ENCODE peak calls at places on chromosomes 2 and 18, in four cellular contexts. D is fibroblast of pulmonary artery, X is lower lobe of right lung, U is upper lobe of right lung. J is an unnamed sample.
A peak's percentile ranks its signal among the peaks of the same experiment; 100 is the strongest.

GRCh38 chr18:3671181-3671580 is 221.2 kb downstream of the TGIF1 start:
- DNase-seq in D (no peak), X (no peak), U (no peak), J (no peak)

GRCh38 chr2:1091895-1092585 is 141.4 kb downstream of the SNTG2 start:
- DNase-seq in D (no peak), X (no peak), U (no peak), J (no peak)

GRCh38 chr2:166361351-166362153 is 14.2 kb downstream of the SCN9A start:
- DNase-seq in D (peak; percentile 60), X (no peak), U (no peak), J (no peak)

GRCh38 chr2:65061910-65062339 is 5.7 kb downstream of the CEP68 start:
- DNase-seq in D (no peak), X (no peak), U (no peak), J (no peak)

GRCh38 chr2:164794432-164795231 is 47.0 kb downstream of the COBLL1 start:
- DNase-seq in D (peak; percentile 20), X (no peak), U (no peak), J (no peak)

GRCh38 chr2:50564781-50565180 is 467.2 kb downstream of the NRXN1 start:
- DNase-seq in D (no peak), X (no peak), U (no peak), J (no peak)

GRCh38 chr2:176455865-176456291 is 186.6 kb downstream of the MTX2 start:
- DNase-seq in D (peak; percentile 88), X (no peak), U (no peak), J (no peak)

GRCh38 chr18:79525556-79526467 is 130.1 kb downstream of the NFATC1 start:
- DNase-seq in D (peak; percentile 41), X (peak; percentile 63), U (peak; percentile 69), J (no peak)

GRCh38 chr2:217248312-217248935 is 388.6 kb upstream of the TNP1 start:
- DNase-seq in D (peak; percentile 35), X (peak; percentile 59), U (peak; percentile 72), J (no peak)

GRCh38 chr2:109638807-109639206 is 24.6 kb downstream of the SOWAHC start:
- DNase-seq in D (peak; percentile 64), X (no peak), U (no peak), J (no peak)

GRCh38 chr2:28300921-28301341 is 91.7 kb upstream of the FOSL2 start:
- DNase-seq in D (peak; percentile 83), X (no peak), U (no peak), J (no peak)

GRCh38 chr2:58099097-58099769 is 52.6 kb downstream of the VRK2 start:
- DNase-seq in D (no peak), X (no peak), U (no peak), J (no peak)

GRCh38 chr2:26550276-26551015 is 72.5 kb upstream of the OTOF start:
- DNase-seq in D (no peak), X (no peak), U (peak; percentile 32), J (no peak)

GRCh38 chr2:165248238-165248637 is 9.0 kb downstream of the SCN2A start:
- DNase-seq in D (no peak), X (no peak), U (no peak), J (no peak)

GRCh38 chr2:55970506-55970905 is 46.9 kb upstream of the EFEMP1 start:
- DNase-seq in D (no peak), X (no peak), U (no peak), J (no peak)

GRCh38 chr2:56749152-56749752 is 565.5 kb downstream of the CCDC85A start:
- DNase-seq in D (peak; percentile 71), X (no peak), U (no peak), J (no peak)

GRCh38 chr2:155372969-155373368 is 674.5 kb downstream of the KCNJ3 start:
- DNase-seq in D (peak; percentile 42), X (no peak), U (no peak), J (no peak)

GRCh38 chr2:112483047-112483473 is 1.1 kb downstream of the TTL start:
- DNase-seq in D (peak; percentile 59), X (no peak), U (no peak), J (peak; percentile 6)

GRCh38 chr2:157413342-157414035 is 30.4 kb downstream of the CYTIP start:
- DNase-seq in D (no peak), X (no peak), U (no peak), J (no peak)

GRCh38 chr2:84276585-84277255 is 182.4 kb downstream of the SUCLG1 start:
- DNase-seq in D (no peak), X (no peak), U (no peak), J (no peak)

GRCh38 chr2:160736629-160737028 is 243.0 kb upstream of the RBMS1 start:
- DNase-seq in D (peak; percentile 52), X (no peak), U (no peak), J (no peak)

GRCh38 chr2:71669628-71670429 is 216.5 kb downstream of the DYSF start:
- DNase-seq in D (no peak), X (no peak), U (peak; percentile 45), J (no peak)

GRCh38 chr2:28390857-28391563 is 1.6 kb upstream of the FOSL2 start:
- DNase-seq in D (peak; percentile 93), X (peak; percentile 85), U (peak; percentile 91), J (peak; percentile 34)

GRCh38 chr2:208183526-208183925 is 6.3 kb downstream of the C2orf80 start:
- DNase-seq in D (no peak), X (peak; percentile 57), U (no peak), J (no peak)

GRCh38 chr2:139790807-139791206 is 1010.6 kb upstream of the NXPH2 start:
- DNase-seq in D (peak; percentile 62), X (no peak), U (no peak), J (no peak)

GRCh38 chr2:199933466-199933865 is 21.8 kb downstream of the TYW5 start:
- DNase-seq in D (no peak), X (no peak), U (no peak), J (no peak)

DNA sequence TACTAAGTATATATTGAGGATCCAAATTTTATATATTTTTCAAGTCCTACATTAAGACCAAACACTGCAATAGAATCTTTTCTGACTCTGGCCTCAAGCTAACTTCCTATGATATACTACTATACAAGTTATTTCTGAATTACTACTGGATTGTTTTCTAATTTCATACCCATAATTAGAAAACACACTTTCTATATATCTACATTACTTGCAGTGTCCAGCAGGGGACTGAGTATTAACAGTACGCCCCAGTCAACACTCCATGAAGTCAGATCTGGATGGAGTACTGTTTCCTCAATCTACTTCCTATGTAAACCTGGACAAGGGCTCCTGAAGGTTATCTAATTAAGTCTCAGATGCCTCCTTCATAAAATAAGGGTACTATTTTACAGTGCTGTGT is 26.5 kb downstream of the RMP24 start:
- DNase-seq in D (peak; percentile 22), X (no peak), U (no peak), J (no peak)
- TF ChIP-seq CTCF in D (peak; percentile 41), X (no peak), U (peak; percentile 21), J (peak; percentile 53)

GRCh38 chr2:10274983-10275802 is 27.5 kb upstream of the HPCAL1 start:
- DNase-seq in D (no peak), X (no peak), U (peak; percentile 33), J (no peak)
- TF ChIP-seq CTCF in D (no peak), X (no peak), U (no peak), J (no peak)

DNA sequence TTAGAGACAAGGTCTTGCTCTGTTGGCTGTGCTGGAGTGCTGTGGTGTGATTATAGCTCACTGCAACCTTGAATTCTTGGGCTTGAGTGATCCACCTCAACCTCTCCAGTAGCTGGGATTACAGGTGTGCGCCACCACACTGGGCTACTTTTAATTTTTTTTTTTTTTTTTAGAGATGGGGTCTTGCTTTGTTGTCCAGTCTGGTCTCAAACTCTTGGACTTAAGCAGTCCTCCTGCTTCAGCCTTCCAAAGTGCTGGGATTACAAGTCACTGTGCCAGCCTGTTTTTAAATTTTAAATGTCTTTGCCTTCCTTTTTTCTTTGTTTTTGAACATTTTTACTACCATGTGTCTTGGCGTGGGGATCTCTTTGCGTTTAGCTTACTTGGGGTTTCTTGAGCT is 32.5 kb downstream of the TAF4B start:
- DNase-seq in D (no peak), X (no peak), U (no peak), J (no peak)
- TF ChIP-seq CTCF in D (no peak), X (no peak), U (no peak), J (no peak)

DNA sequence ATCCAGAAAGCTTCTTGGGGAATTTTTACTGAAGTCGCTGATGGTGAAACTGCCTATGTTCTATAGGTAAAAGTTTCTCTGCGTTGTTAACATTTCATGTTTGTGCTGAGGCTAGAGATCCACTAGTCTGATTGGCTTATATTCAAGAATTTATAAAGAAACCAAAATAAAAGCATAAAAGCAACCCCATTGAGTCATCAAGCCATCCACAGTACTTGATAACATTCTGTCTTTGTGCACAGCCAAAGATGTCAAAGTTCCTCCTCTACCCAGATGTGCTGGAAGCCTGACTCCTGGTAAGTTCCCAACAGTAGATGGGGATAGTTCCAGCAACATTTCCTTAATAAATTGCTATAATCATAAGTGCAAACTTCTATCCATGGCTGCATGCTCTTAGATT is 107.8 kb downstream of the TANC1 start:
- DNase-seq in D (peak; percentile 91), X (no peak), U (no peak), J (no peak)
- TF ChIP-seq CTCF in D (peak; percentile 23), X (no peak), U (no peak), J (no peak)

GRCh38 chr2:102112271-102112670 is 30.3 kb upstream of the IL1R1 start:
- DNase-seq in D (no peak), X (no peak), U (no peak), J (no peak)
- TF ChIP-seq CTCF in D (no peak), X (no peak), U (no peak), J (no peak)

GRCh38 chr2:201259216-201259615 is 1.1 kb upstream of the CASP8 start:
- DNase-seq in D (no peak), X (no peak), U (no peak), J (no peak)

GRCh38 chr2:201257941-201258665 is 2.2 kb upstream of the CASP8 start:
- DNase-seq in D (peak; percentile 94), X (peak; percentile 91), U (peak; percentile 89), J (peak; percentile 12)

GRCh38 chr2:201260302-201260800 is at the start of gene CASP8:
- DNase-seq in D (peak; percentile 71), X (peak; percentile 64), U (no peak), J (no peak)

GRCh38 chr2:201257381-201257940 is 2.9 kb upstream of the CASP8 start:
- DNase-seq in D (no peak), X (peak; percentile 71), U (peak; percentile 73), J (no peak)

DNA sequence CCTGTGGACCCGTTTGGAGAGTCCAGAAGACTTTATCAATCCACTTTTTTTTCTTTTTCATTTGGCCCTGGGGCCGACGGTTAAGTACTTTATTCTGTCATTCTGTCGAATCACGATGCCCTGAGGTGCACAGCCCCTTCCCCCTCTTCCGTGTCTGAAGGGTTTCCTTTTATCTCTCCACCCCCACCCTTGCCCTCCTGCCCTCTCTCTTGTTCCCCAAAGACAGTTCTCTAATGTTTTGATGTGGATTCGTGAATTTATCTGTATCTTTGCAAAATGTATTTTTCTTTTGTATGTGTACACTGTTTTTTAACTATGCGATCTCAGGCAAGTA is 1.7 kb upstream of the CASP8 start:
- DNase-seq in D (no peak), X (no peak), U (no peak), J (no peak)
- TF ChIP-seq CTCF in D (no peak), X (no peak), U (peak; percentile 21), J (no peak)

DNA sequence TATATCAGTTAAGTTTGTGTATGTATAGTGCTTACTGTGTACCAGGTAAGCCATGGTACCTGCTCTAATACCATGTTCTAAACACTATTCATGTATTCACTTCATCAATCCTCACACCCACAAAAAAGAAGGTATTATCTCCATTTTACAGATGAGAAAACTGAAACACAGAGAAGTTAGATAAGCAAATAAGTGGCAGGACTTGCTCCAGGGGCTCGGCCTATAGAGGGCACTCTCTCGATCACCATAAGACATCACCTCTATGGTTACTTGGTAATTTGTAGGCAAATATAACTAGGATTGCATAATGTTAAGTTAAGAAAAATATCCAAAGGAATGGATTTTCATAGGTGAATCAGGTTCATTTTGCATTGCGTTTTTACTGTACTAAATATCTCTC is 118.1 kb upstream of the FN1 start:
- DNase-seq in D (no peak), X (no peak), U (no peak), J (no peak)
- TF ChIP-seq CTCF in D (peak; percentile 10), X (no peak), U (no peak), J (no peak)

GRCh38 chr2:11417946-11418585 is 47.9 kb downstream of the E2F6 start:
- DNase-seq in D (peak; percentile 21), X (no peak), U (no peak), J (no peak)
- TF ChIP-seq CTCF in D (peak; percentile 31), X (peak; percentile 33), U (peak; percentile 42), J (peak; percentile 60)